ENCODE peak calls at places on chromosome 14, in four cellular contexts. G is fibroblast of pulmonary artery, A is GM20000, U is fibroblast of mammary gland. R is an unnamed sample.

GRCh38 chr14:68268719-68269118 is 449.1 kb downstream of the RAD51B start:
- DNase-seq in G (no peak), A (no peak), U (no peak), R (no peak)

GRCh38 chr14:52327374-52328226 is 13.5 kb downstream of the PTGER2 start:
- DNase-seq in G (no peak), A (no peak), U (peak), R (peak)

GRCh38 chr14:33800735-33801163 is 150.1 kb downstream of the EGLN3 start:
- DNase-seq in G (no peak), A (no peak), U (no peak), R (no peak)

GRCh38 chr14:35405304-35405996 is 901 bp upstream of the NFKBIA start:
- DNase-seq in G (no peak), A (no peak), U (no peak), R (peak)

GRCh38 chr14:104956290-104956890 is 21.8 kb downstream of the AHNAK2 start:
- DNase-seq in G (no peak), A (no peak), U (no peak), R (no peak)

GRCh38 chr14:22084393-22085281 is 411.0 kb upstream of the OR4E1 start:
- DNase-seq in G (peak), A (peak), U (peak), R (peak)

GRCh38 chr14:99476864-99477263 is 3.8 kb downstream of the SETD3 start:
- DNase-seq in G (peak), A (no peak), U (peak), R (peak)

GRCh38 chr14:31829256-31829923 is 247.7 kb upstream of the ARHGAP5 start:
- DNase-seq in G (peak), A (no peak), U (peak), R (peak)

GRCh38 chr14:99137913-99138571 is 134.0 kb downstream of the BCL11B start:
- DNase-seq in G (no peak), A (no peak), U (no peak), R (no peak)

GRCh38 chr14:71931492-71932228 is 569 bp upstream of the RGS6 start:
- DNase-seq in G (no peak), A (peak), U (no peak), R (peak)

GRCh38 chr14:64676410-64677008 is 27.7 kb upstream of the PLEKHG3 start:
- DNase-seq in G (no peak), A (no peak), U (no peak), R (no peak)

GRCh38 chr14:98077176-98077575 is 1194.8 kb downstream of the BCL11B start:
- DNase-seq in G (no peak), A (no peak), U (no peak), R (no peak)

GRCh38 chr14:50985124-50985815 is 41.0 kb upstream of the PYGL start:
- DNase-seq in G (no peak), A (no peak), U (peak), R (no peak)

GRCh38 chr14:96824283-96824682 is 27.1 kb downstream of the VRK1 start:
- DNase-seq in G (peak), A (no peak), U (peak), R (peak)

GRCh38 chr14:56183631-56184157 is 65.5 kb downstream of the PELI2 start:
- DNase-seq in G (no peak), A (no peak), U (peak), R (no peak)

GRCh38 chr14:79204591-79204990 is 1006.7 kb downstream of the DIO2 start:
- DNase-seq in G (no peak), A (no peak), U (no peak), R (no peak)

GRCh38 chr14:38286481-38286880 is 30.6 kb upstream of the CLEC14A start:
- DNase-seq in G (peak), A (no peak), U (no peak), R (peak)

GRCh38 chr14:58807271-58807670 is 169.5 kb downstream of the DACT1 start:
- DNase-seq in G (peak), A (no peak), U (no peak), R (no peak)

GRCh38 chr14:49904270-49904669 is 11.4 kb downstream of the ARF6 start:
- DNase-seq in G (no peak), A (no peak), U (no peak), R (no peak)

GRCh38 chr14:99740411-99740810 is 52.8 kb upstream of the EML1 start:
- DNase-seq in G (no peak), A (no peak), U (no peak), R (no peak)

GRCh38 chr14:104405566-104406226 is 173.9 kb upstream of the C14orf180 start:
- DNase-seq in G (no peak), A (no peak), U (no peak), R (no peak)

GRCh38 chr14:81401420-81402122 is 1.4 kb upstream of the STON2 start:
- DNase-seq in G (peak), A (no peak), U (peak), R (peak)

GRCh38 chr14:53814371-53814770 is 142.3 kb downstream of the BMP4 start:
- DNase-seq in G (no peak), A (no peak), U (peak), R (peak)

GRCh38 chr14:56120091-56120632 is 2.0 kb downstream of the PELI2 start:
- DNase-seq in G (peak), A (no peak), U (peak), R (peak)

GRCh38 chr14:40494483-40494882 is 1062.2 kb upstream of the FBXO33 start:
- DNase-seq in G (no peak), A (no peak), U (no peak), R (no peak)

GRCh38 chr14:85090681-85091080 is 439.3 kb upstream of the FLRT2 start:
- DNase-seq in G (peak), A (no peak), U (peak), R (peak)

GRCh38 chr14:39145266-39145966 is 24.7 kb downstream of the TRAPPC6B start:
- DNase-seq in G (no peak), A (no peak), U (no peak), R (no peak)

GRCh38 chr14:58829594-58829993 is 191.8 kb downstream of the DACT1 start:
- DNase-seq in G (no peak), A (no peak), U (no peak), R (peak)

GRCh38 chr14:103541494-103541943 is 12.5 kb downstream of the TRMT61A start:
- DNase-seq in G (no peak), A (no peak), U (no peak), R (no peak)

DNA sequence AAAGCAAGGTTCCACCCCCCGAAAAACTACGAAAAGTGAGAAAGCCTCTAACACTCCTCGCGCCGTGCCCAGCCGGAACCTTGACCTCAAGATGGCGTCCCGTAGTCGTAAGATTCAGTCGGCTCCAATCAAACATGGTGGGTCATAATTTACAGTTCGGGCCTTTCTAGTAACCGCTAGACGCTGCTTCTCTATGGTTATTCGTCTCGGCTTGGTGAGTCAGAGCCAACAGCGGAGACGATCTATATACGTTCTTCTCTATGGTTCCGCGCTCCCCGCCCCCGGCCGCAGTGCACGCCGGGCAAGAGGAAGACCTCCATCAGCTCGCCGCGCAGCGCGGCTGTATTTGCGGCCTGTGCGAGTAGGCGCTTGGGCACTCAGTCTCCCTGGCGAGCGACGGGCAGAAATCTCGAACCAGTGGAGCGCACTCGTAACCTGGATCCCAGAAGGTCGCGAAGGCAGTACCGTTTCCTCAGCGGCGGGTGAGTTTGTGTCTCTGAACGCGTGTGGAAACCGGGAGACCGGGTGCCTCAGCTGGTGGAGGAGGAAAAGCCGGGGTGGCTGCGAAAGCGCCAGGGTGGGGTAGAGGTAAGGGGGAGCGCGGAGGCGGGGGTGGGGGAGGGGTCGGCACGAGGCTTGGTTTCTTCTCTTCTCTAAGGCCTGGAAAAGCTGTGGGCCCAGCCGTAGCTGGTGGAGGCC is at the start of gene RBM25:
- DNase-seq in G (peak), A (peak), U (peak), R (peak)
- TF ChIP-seq CTCF in G (no peak), A (no peak), U (no peak), R (no peak)

GRCh38 chr14:102086972-102087761 is at the start of gene HSP90AA1:
- DNase-seq in G (peak), A (peak), U (peak), R (peak)
- TF ChIP-seq CTCF in G (no peak), A (peak), U (no peak), R (no peak)

GRCh38 chr14:37021406-37021805 is 151.0 kb downstream of the SLC25A21 start:
- DNase-seq in G (no peak), A (no peak), U (no peak), R (no peak)

GRCh38 chr14:37018571-37019240 is 153.7 kb downstream of the SLC25A21 start:
- DNase-seq in G (no peak), A (no peak), U (no peak), R (no peak)

GRCh38 chr14:37019488-37019887 is 152.9 kb downstream of the SLC25A21 start:
- DNase-seq in G (no peak), A (no peak), U (no peak), R (no peak)

GRCh38 chr14:37027188-37027824 is 145.1 kb downstream of the SLC25A21 start:
- DNase-seq in G (no peak), A (no peak), U (peak), R (no peak)

GRCh38 chr14:37024166-37024565 is 148.2 kb downstream of the SLC25A21 start:
- DNase-seq in G (no peak), A (no peak), U (no peak), R (no peak)
- TF ChIP-seq CTCF in G (no peak), A (no peak), U (peak), R (no peak)

DNA sequence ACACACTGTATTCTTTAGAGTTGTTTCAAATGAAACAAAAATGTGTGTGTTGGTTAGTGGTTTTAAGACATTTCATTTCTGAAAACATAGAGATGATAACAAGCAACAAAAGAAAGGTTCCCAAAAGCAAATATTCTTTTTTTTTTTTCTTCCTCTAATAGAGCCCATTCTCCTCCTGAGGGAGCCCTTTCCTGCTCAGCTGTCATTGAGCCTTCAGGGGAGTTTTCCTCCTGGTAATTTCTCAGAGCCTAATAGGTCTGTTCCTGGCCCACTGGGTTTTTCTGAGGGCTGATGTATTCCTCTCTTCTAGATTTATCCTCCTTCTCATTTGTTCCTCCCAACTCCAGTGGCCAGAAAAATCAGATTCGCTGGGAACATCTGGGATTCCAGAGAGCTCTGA is 654.5 kb downstream of the NOVA1 start:
- DNase-seq in G (no peak), A (no peak), U (no peak), R (no peak)
- TF ChIP-seq CTCF in G (no peak), A (no peak), U (no peak), R (no peak)

DNA sequence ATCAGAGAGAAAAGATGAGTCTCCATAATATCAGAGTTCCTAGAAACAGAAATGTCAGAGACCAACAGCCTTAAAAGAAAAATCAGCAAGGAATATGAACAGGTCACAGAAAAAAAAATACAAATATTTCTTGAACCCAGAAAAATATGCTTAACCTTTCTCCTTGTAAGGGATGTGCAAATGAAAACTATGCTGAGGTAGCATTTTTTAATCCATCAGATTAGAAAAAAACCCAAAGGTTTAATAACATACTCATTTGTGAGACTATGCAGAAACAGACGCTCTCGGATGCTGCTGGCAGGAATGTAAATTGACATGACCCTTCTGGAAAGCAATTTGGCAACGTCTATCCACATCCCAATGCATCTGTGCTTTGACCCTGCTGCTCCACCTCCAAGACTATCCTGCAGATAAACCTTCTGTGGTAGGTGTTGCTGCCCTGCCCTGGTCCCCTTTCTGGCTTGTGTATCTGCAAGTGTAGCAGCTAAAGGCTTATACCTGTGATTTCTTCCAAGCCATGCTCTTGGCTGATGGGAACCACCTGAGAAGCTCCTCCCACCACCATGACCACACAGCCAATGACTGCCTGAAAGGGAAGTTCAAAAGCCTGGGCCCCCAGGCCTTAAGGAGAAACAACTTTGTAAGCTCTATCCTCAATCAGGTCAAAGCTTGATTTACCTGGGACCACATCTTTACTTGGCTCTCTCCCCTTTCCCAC is 49.4 kb downstream of the LTBP2 start:
- DNase-seq in G (no peak), A (no peak), U (no peak), R (no peak)
- TF ChIP-seq CTCF in G (no peak), A (no peak), U (peak), R (no peak)

GRCh38 chr14:20904393-20905029 is 13.3 kb downstream of the RNASE3 start:
- DNase-seq in G (no peak), A (no peak), U (no peak), R (no peak)
- TF ChIP-seq CTCF in G (no peak), A (no peak), U (no peak), R (no peak)

GRCh38 chr14:100827140-100827517 is 1.2 kb downstream of the MEG3 start:
- DNase-seq in G (peak), A (no peak), U (no peak), R (peak)
- TF ChIP-seq CTCF in G (peak), A (no peak), U (no peak), R (peak)

DNA sequence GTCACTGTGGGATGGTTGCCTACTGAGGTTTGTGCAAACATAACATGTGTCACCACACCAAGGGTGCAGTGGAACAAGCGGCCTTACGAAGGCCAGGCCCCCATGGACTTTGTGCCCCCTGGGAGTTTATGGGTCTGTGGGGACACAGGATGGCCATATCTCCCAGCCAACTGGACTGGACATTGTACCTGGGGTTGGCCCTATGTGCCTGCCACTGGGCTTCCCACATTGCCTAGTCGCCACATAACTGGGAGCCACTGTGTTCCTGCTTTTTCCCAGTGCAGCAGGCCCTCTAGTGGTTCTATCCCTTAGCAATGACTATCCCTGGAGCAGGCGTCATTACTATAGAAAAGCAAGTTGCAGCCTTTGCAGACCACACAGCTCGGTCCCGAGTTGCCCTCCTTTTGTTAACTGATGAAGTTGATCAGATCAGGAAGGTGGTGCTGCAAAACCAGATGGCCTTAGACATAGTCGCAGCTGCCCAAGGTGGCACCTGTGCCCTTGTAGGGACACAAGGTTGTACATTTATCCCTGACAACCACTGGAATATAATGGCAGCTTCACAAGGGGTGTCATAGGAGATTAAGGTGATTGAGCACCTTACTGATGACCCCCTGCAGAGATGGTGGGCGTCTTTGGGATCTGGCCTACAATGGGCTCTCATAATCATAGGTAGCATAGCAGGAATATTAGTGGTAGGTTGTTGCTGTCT is 15.2 kb upstream of the RNASE12 start:
- DNase-seq in G (peak), A (peak), U (peak), R (no peak)
- TF ChIP-seq CTCF in G (peak), A (peak), U (peak), R (peak)

GRCh38 chr14:70317969-70318634 is 41.4 kb downstream of the COX16 start:
- DNase-seq in G (peak), A (peak), U (peak), R (peak)
- TF ChIP-seq CTCF in G (peak), A (no peak), U (peak), R (peak)

GRCh38 chr14:77037338-77037782 is 8.9 kb upstream of the IRF2BPL start:
- DNase-seq in G (no peak), A (no peak), U (no peak), R (no peak)
- TF ChIP-seq CTCF in G (no peak), A (no peak), U (no peak), R (no peak)

R was measured in foreskin fibroblast.